ENCODE peak calls at places on chromosome 21, in seven cellular contexts. O is neural progenitor cell; P is BE2C; G is IMR-90; J is fibroblast of lung; U is PC-9; F is CD8-positive, alpha-beta T cell. M is an unnamed sample. For H3K4me1, the result is how much of the 10 kb centered on the place peaks cover.

GRCh38 chr21:25837545-25838263 is 102.9 kb downstream of the GABPA start:
- DNase-seq in O (no peak), P (no peak), G (peak), J (peak), U (no peak), F (no peak), M (no peak)

GRCh38 chr21:19076031-19076430 is 672.4 kb upstream of the TMPRSS15 start:
- DNase-seq in O (no peak), P (no peak), G (no peak), J (no peak), U (no peak), F (no peak), M (no peak)

GRCh38 chr21:33244781-33245105 is 15.0 kb downstream of the IFNAR2 start:
- DNase-seq in O (no peak), P (no peak), G (no peak), J (no peak), U (no peak), F (no peak), M (no peak)

GRCh38 chr21:33380483-33380998 is 22.7 kb upstream of the IFNGR2 start:
- DNase-seq in O (no peak), P (peak), G (peak), J (peak), U (peak), F (peak), M (peak)

GRCh38 chr21:25862596-25862995 is 127.8 kb downstream of the GABPA start:
- DNase-seq in O (peak), P (peak), G (peak), J (peak), U (no peak), F (no peak), M (peak)

GRCh38 chr21:29626787-29627470 is 312.9 kb downstream of the GRIK1 start:
- DNase-seq in O (no peak), P (no peak), G (no peak), J (peak), U (no peak), F (no peak), M (no peak)

GRCh38 chr21:31310750-31311149 is 33.3 kb downstream of the TIAM1 start:
- DNase-seq in O (peak), P (no peak), G (peak), J (peak), U (peak), F (no peak), M (no peak)

GRCh38 chr21:35324372-35325220 is 275.5 kb upstream of the RUNX1 start:
- DNase-seq in O (no peak), P (no peak), G (peak), J (peak), U (peak), F (no peak), M (no peak)

GRCh38 chr21:25838809-25839208 is 104.0 kb downstream of the GABPA start:
- DNase-seq in O (no peak), P (no peak), G (peak), J (peak), U (no peak), F (no peak), M (no peak)

GRCh38 chr21:38831526-38832467 is 26.1 kb downstream of the ETS2 start:
- DNase-seq in O (no peak), P (no peak), G (peak), J (peak), U (peak), F (peak), M (no peak)

GRCh38 chr21:16789636-16790035 is 723.2 kb upstream of the CXADR start:
- DNase-seq in O (no peak), P (no peak), G (no peak), J (peak), U (no peak), F (no peak), M (no peak)

GRCh38 chr21:16085436-16085835 is 355.7 kb downstream of the USP25 start:
- DNase-seq in O (no peak), P (no peak), G (peak), J (peak), U (no peak), F (no peak), M (no peak)

GRCh38 chr21:17612023-17612564 is 607 bp downstream of the BTG3 start:
- DNase-seq in O (no peak), P (peak), G (peak), J (peak), U (no peak), F (peak), M (peak)

DNA sequence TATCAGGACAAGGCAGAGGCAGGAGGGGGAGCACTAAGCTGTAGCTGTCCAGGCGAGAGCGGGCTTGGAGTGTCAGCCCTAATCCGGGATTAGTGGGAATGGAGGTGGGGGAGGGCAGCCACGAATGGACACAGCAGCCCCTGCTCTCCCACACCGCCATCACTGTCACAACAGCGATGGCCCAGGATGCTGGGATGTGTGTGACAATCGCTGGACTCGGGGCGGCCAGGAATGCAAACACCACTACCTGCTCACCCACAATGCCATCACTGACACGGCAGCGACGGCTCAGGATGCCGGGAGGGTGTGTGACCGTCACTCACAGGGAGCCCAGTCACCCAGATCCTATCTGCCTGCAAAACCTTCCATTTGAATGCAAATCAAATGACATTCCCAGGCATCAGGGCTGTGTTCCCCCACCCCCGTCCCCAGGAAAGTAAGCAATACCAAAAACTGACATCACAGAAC is 2.8 kb downstream of the C2CD2 start:
- DNase-seq in O (peak), P (no peak), G (no peak), J (no peak), U (no peak), F (no peak), M (no peak)
- H3K4me1 ChIP-seq in O (under half), P (under half), G (under half), J (under half), U (under half), F (under half), M (under half)

GRCh38 chr21:44354001-44354405 is 582 bp downstream of the TRPM2 start:
- DNase-seq in O (no peak), P (no peak), G (no peak), J (no peak), U (no peak), F (no peak), M (no peak)
- H3K4me1 ChIP-seq in O (under half), P (under half), G (under half), J (under half), U (under half), F (under half), M (under half)

GRCh38 chr21:14979264-14979663 is 85.5 kb downstream of the NRIP1 start:
- DNase-seq in O (no peak), P (no peak), G (no peak), J (no peak), U (no peak), F (no peak), M (no peak)
- H3K4me1 ChIP-seq in O (under half), P (under half), G (under half), J (under half), U (under half), F (under half), M (under half)

GRCh38 chr21:40074198-40074597 is 207.0 kb downstream of the PCP4 start:
- DNase-seq in O (no peak), P (no peak), G (no peak), J (no peak), U (no peak), F (no peak), M (no peak)
- H3K4me1 ChIP-seq in O (under half), P (under half), G (under half), J (under half), U (under half), F (under half), M (under half)

GRCh38 chr21:46297311-46298082 is 11.4 kb downstream of the YBEY start:
- DNase-seq in O (no peak), P (no peak), G (no peak), J (peak), U (no peak), F (no peak), M (peak)
- H3K4me1 ChIP-seq in O (under half), P (under half), G (under half), J (under half), U (under half), F (under half), M (under half)

GRCh38 chr21:14869984-14870840 is 194.6 kb downstream of the NRIP1 start:
- DNase-seq in O (no peak), P (no peak), G (no peak), J (no peak), U (no peak), F (no peak), M (no peak)

GRCh38 chr21:14866859-14867560 is 197.8 kb downstream of the NRIP1 start:
- DNase-seq in O (no peak), P (no peak), G (no peak), J (no peak), U (no peak), F (no peak), M (no peak)

GRCh38 chr21:14862794-14863720 is 201.7 kb downstream of the NRIP1 start:
- DNase-seq in O (peak), P (peak), G (peak), J (no peak), U (no peak), F (no peak), M (peak)

GRCh38 chr21:14863745-14864210 is 201.0 kb downstream of the NRIP1 start:
- DNase-seq in O (no peak), P (no peak), G (peak), J (peak), U (no peak), F (no peak), M (no peak)

DNA sequence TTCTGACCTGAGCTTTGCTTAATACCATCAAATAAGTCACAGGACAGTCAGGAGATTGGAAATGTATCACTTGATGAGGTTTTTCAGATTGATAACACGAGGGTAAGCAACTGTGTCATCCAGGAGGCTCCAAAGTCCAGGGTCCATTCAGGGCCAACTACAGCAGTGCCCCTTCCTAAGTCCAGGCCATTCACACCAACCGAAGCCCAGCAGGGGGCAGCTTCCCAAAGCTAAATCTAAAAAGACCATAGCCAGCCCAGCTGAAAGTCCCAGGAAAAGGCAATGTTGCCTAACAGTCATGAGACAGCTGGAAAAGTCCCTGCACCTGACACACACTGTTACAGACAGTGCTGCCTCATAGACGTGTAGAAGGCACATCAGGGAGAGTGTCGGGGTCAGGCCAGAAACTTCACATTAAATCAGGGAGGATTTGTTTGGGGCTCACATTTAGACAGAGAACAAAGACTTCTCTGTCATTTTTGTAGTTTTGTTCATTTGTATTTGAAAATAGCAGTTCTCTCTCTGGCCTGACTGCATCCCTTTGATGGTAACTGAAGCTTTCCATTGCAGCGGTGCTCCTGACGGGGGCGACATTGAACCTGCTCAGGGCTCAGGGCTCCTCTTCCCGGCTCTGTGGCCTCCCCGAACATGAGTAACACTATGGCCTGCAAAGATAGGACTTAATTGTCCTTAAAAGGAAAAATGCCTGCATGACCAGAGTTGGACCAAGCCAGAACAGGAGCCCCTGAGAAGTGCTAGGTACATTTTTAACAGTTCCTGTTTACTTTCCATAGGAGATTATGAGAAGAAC is 200.4 kb downstream of the NRIP1 start:
- DNase-seq in O (peak), P (peak), G (peak), J (peak), U (peak), F (peak), M (peak)
- H3K4me1 ChIP-seq in O (under half), P (under half), G (under half), J (under half), U (under half), F (under half), M (under half)

GRCh38 chr21:37368536-37369279 is 2.1 kb downstream of the DYRK1A start:
- DNase-seq in O (no peak), P (no peak), G (peak), J (peak), U (no peak), F (no peak), M (no peak)

GRCh38 chr21:37367758-37368535 is 1.4 kb downstream of the DYRK1A start:
- DNase-seq in O (peak), P (peak), G (peak), J (peak), U (peak), F (peak), M (peak)

GRCh38 chr21:37371041-37371397 is 4.4 kb downstream of the DYRK1A start:
- DNase-seq in O (no peak), P (no peak), G (no peak), J (no peak), U (no peak), F (no peak), M (no peak)

GRCh38 chr21:37370152-37371040 is 3.8 kb downstream of the DYRK1A start:
- DNase-seq in O (no peak), P (no peak), G (peak), J (peak), U (no peak), F (no peak), M (no peak)

DNA sequence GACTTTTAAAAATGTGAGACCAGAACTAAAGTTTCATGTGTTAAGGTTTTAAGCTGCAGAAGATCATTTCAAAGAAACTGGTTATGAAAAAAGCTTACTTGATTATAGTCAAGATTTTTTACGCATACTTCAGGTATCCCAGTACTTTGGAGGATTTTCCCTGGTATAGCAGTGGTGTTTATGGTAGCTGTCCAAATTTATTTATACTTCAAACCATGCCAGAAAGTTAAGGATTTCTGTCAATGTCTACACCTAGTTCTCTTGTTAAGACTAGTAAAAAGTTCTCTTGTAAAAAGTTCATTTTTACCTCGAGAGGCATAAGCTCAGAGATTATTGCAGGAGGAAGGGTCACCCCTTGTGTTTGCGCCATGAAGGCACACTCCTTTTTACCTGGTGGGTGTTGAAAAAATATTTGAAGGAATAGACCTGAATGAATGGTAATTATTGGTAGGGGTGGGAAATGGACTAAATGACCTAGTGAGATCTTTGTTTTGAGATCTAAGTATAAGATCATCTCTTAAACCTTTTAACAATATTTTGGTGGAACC is 2.8 kb downstream of the DYRK1A start:
- DNase-seq in O (no peak), P (no peak), G (no peak), J (no peak), U (no peak), F (no peak), M (no peak)
- H3K4me1 ChIP-seq in O (under half), P (under half), G (under half), J (under half), U (half or more), F (half or more), M (half or more)